ENCODE peak calls at places on chromosomes 11 and 22, in seven cellular contexts. One of them, this sample, is unnamed.

GRCh38 chr11:131612576-131612975 is 242.2 kb downstream of the NTM start:
- DNase-seq in brain microvascular endothelial cell: no peak
- DNase-seq in esophagus muscularis mucosa: no peak
- DNase-seq in OCI-LY7: no peak
- DNase-seq in choroid plexus epithelial cell: no peak
- DNase-seq in coronary artery: no peak
- DNase-seq in right lobe of liver: no peak
- DNase-seq in this sample: no peak

GRCh38 chr22:23742505-23743264 is 8.2 kb downstream of the ZNF70 start:
- DNase-seq in brain microvascular endothelial cell: no peak
- DNase-seq in esophagus muscularis mucosa: no peak
- DNase-seq in OCI-LY7: no peak
- DNase-seq in choroid plexus epithelial cell: no peak
- DNase-seq in coronary artery: no peak
- DNase-seq in right lobe of liver: no peak
- DNase-seq in this sample: no peak

GRCh38 chr11:75611823-75612222 is 49.8 kb downstream of the SERPINH1 start:
- DNase-seq in brain microvascular endothelial cell: no peak
- DNase-seq in esophagus muscularis mucosa: no peak
- DNase-seq in OCI-LY7: no peak
- DNase-seq in choroid plexus epithelial cell: no peak
- DNase-seq in coronary artery: no peak
- DNase-seq in right lobe of liver: no peak
- DNase-seq in this sample: no peak

GRCh38 chr11:36657610-36658225 is 59.7 kb upstream of the RAG2 start:
- DNase-seq in brain microvascular endothelial cell: no peak
- DNase-seq in esophagus muscularis mucosa: no peak
- DNase-seq in OCI-LY7: no peak
- DNase-seq in choroid plexus epithelial cell: peak
- DNase-seq in coronary artery: no peak
- DNase-seq in right lobe of liver: no peak
- DNase-seq in this sample: no peak

GRCh38 chr22:22857607-22858558 is 29.7 kb upstream of the IGLL5 start:
- DNase-seq in brain microvascular endothelial cell: no peak
- DNase-seq in esophagus muscularis mucosa: peak
- DNase-seq in OCI-LY7: peak
- DNase-seq in choroid plexus epithelial cell: no peak
- DNase-seq in coronary artery: no peak
- DNase-seq in right lobe of liver: no peak
- DNase-seq in this sample: no peak

GRCh38 chr11:108733479-108734116 is 68.7 kb downstream of the DDX10 start:
- DNase-seq in brain microvascular endothelial cell: peak
- DNase-seq in esophagus muscularis mucosa: no peak
- DNase-seq in OCI-LY7: no peak
- DNase-seq in choroid plexus epithelial cell: peak
- DNase-seq in coronary artery: no peak
- DNase-seq in right lobe of liver: no peak
- DNase-seq in this sample: peak

GRCh38 chr11:106021181-106021966 is 666 bp downstream of the MSANTD4 start:
- DNase-seq in brain microvascular endothelial cell: no peak
- DNase-seq in esophagus muscularis mucosa: no peak
- DNase-seq in OCI-LY7: peak
- DNase-seq in choroid plexus epithelial cell: peak
- DNase-seq in coronary artery: no peak
- DNase-seq in right lobe of liver: no peak
- DNase-seq in this sample: peak

GRCh38 chr22:48581821-48582469 is 1245.7 kb downstream of the BRD1 start:
- DNase-seq in brain microvascular endothelial cell: no peak
- DNase-seq in esophagus muscularis mucosa: no peak
- DNase-seq in OCI-LY7: no peak
- DNase-seq in choroid plexus epithelial cell: no peak
- DNase-seq in coronary artery: no peak
- DNase-seq in right lobe of liver: no peak
- DNase-seq in this sample: no peak

GRCh38 chr11:32267679-32268187 is 167.6 kb downstream of the WT1 start:
- DNase-seq in brain microvascular endothelial cell: no peak
- DNase-seq in esophagus muscularis mucosa: peak
- DNase-seq in OCI-LY7: no peak
- DNase-seq in choroid plexus epithelial cell: no peak
- DNase-seq in coronary artery: no peak
- DNase-seq in right lobe of liver: no peak
- DNase-seq in this sample: no peak

GRCh38 chr22:43147821-43148220 is 3.5 kb upstream of the TSPO start:
- DNase-seq in brain microvascular endothelial cell: no peak
- DNase-seq in esophagus muscularis mucosa: no peak
- DNase-seq in OCI-LY7: peak
- DNase-seq in choroid plexus epithelial cell: no peak
- DNase-seq in coronary artery: no peak
- DNase-seq in right lobe of liver: no peak
- DNase-seq in this sample: no peak
- H3K4me3 ChIP-seq in brain microvascular endothelial cell: no peak
- H3K4me3 ChIP-seq in esophagus muscularis mucosa: no peak
- H3K4me3 ChIP-seq in OCI-LY7: peak
- H3K4me3 ChIP-seq in choroid plexus epithelial cell: no peak
- H3K4me3 ChIP-seq in coronary artery: no peak
- H3K4me3 ChIP-seq in right lobe of liver: no peak
- H3K4me3 ChIP-seq in this sample: no peak

GRCh38 chr22:50292643-50293440 is 14.6 kb downstream of the PLXNB2 start:
- DNase-seq in brain microvascular endothelial cell: no peak
- DNase-seq in esophagus muscularis mucosa: no peak
- DNase-seq in OCI-LY7: peak
- DNase-seq in choroid plexus epithelial cell: no peak
- DNase-seq in coronary artery: no peak
- DNase-seq in right lobe of liver: no peak
- DNase-seq in this sample: no peak

GRCh38 chr22:50297510-50298265 is 9.8 kb downstream of the PLXNB2 start:
- DNase-seq in brain microvascular endothelial cell: no peak
- DNase-seq in esophagus muscularis mucosa: no peak
- DNase-seq in OCI-LY7: no peak
- DNase-seq in choroid plexus epithelial cell: no peak
- DNase-seq in coronary artery: no peak
- DNase-seq in right lobe of liver: no peak
- DNase-seq in this sample: no peak

GRCh38 chr22:50296658-50297490 is 10.6 kb downstream of the PLXNB2 start:
- DNase-seq in brain microvascular endothelial cell: no peak
- DNase-seq in esophagus muscularis mucosa: no peak
- DNase-seq in OCI-LY7: no peak
- DNase-seq in choroid plexus epithelial cell: no peak
- DNase-seq in coronary artery: no peak
- DNase-seq in right lobe of liver: peak
- DNase-seq in this sample: no peak

GRCh38 chr22:50293441-50294318 is 13.8 kb downstream of the PLXNB2 start:
- DNase-seq in brain microvascular endothelial cell: peak
- DNase-seq in esophagus muscularis mucosa: no peak
- DNase-seq in OCI-LY7: peak
- DNase-seq in choroid plexus epithelial cell: peak
- DNase-seq in coronary artery: peak
- DNase-seq in right lobe of liver: peak
- DNase-seq in this sample: peak

GRCh38 chr22:50294319-50294656 is 13.2 kb downstream of the PLXNB2 start:
- DNase-seq in brain microvascular endothelial cell: no peak
- DNase-seq in esophagus muscularis mucosa: no peak
- DNase-seq in OCI-LY7: no peak
- DNase-seq in choroid plexus epithelial cell: no peak
- DNase-seq in coronary artery: no peak
- DNase-seq in right lobe of liver: no peak
- DNase-seq in this sample: no peak
- H3K4me3 ChIP-seq in brain microvascular endothelial cell: no peak
- H3K4me3 ChIP-seq in esophagus muscularis mucosa: no peak
- H3K4me3 ChIP-seq in OCI-LY7: peak
- H3K4me3 ChIP-seq in choroid plexus epithelial cell: no peak
- H3K4me3 ChIP-seq in coronary artery: peak
- H3K4me3 ChIP-seq in right lobe of liver: peak
- H3K4me3 ChIP-seq in this sample: no peak

DNA sequence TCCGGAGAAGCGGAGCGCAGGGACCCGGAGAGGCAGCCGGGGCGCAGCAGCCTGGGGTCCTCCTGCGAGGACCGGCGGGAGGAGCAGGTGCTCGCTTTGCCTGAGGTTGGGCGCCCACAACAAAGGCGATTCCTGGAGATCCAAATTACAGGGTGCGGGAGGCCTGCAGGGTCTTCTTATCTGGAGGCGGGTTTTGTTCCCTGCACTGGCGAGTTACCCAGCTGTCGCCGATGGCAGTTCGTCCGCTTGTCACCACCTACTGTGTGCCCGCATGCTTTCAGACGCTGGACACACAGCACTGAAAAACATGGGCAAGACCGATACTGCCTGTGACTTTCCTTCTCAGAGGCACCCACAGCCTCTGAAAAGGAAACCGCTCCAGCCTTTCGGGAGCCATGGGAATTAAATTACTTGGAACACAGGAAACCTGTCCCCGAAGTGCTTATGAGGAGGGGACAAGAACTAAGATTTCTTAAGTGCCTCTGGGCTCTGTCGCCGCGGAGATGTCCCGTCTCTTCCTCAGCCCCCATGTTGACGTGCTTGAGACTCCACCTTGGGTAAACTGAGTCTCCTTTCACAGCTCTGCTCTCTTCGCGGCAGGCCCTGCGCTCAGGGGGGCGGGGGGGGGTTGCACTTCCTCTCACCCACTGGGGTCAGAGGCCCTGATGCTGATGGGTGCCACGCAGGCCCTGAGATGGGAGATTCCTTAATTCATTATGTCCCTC is 1.3 kb upstream of the ZFTA start:
- DNase-seq in brain microvascular endothelial cell: no peak
- DNase-seq in esophagus muscularis mucosa: no peak
- DNase-seq in OCI-LY7: no peak
- DNase-seq in choroid plexus epithelial cell: peak
- DNase-seq in coronary artery: peak
- DNase-seq in right lobe of liver: no peak
- DNase-seq in this sample: no peak
- H3K4me3 ChIP-seq in brain microvascular endothelial cell: peak
- H3K4me3 ChIP-seq in esophagus muscularis mucosa: peak
- H3K4me3 ChIP-seq in OCI-LY7: peak
- H3K4me3 ChIP-seq in choroid plexus epithelial cell: peak
- H3K4me3 ChIP-seq in coronary artery: peak
- H3K4me3 ChIP-seq in right lobe of liver: peak
- H3K4me3 ChIP-seq in this sample: peak

GRCh38 chr22:30821381-30821780 is 126.7 kb downstream of the OSBP2 start:
- DNase-seq in brain microvascular endothelial cell: no peak
- DNase-seq in esophagus muscularis mucosa: no peak
- DNase-seq in OCI-LY7: no peak
- DNase-seq in choroid plexus epithelial cell: no peak
- DNase-seq in coronary artery: peak
- DNase-seq in right lobe of liver: no peak
- DNase-seq in this sample: no peak

GRCh38 chr22:30824096-30824495 is 129.4 kb downstream of the OSBP2 start:
- DNase-seq in brain microvascular endothelial cell: no peak
- DNase-seq in esophagus muscularis mucosa: no peak
- DNase-seq in OCI-LY7: no peak
- DNase-seq in choroid plexus epithelial cell: no peak
- DNase-seq in coronary artery: peak
- DNase-seq in right lobe of liver: no peak
- DNase-seq in this sample: no peak

GRCh38 chr22:30823015-30823370 is 128.3 kb downstream of the OSBP2 start:
- DNase-seq in brain microvascular endothelial cell: peak
- DNase-seq in esophagus muscularis mucosa: no peak
- DNase-seq in OCI-LY7: no peak
- DNase-seq in choroid plexus epithelial cell: peak
- DNase-seq in coronary artery: peak
- DNase-seq in right lobe of liver: no peak
- DNase-seq in this sample: no peak

GRCh38 chr22:30821863-30822215 is 127.2 kb downstream of the OSBP2 start:
- DNase-seq in brain microvascular endothelial cell: no peak
- DNase-seq in esophagus muscularis mucosa: no peak
- DNase-seq in OCI-LY7: no peak
- DNase-seq in choroid plexus epithelial cell: no peak
- DNase-seq in coronary artery: peak
- DNase-seq in right lobe of liver: no peak
- DNase-seq in this sample: no peak

GRCh38 chr22:30822216-30823014 is 127.7 kb downstream of the OSBP2 start:
- DNase-seq in brain microvascular endothelial cell: no peak
- DNase-seq in esophagus muscularis mucosa: no peak
- DNase-seq in OCI-LY7: no peak
- DNase-seq in choroid plexus epithelial cell: no peak
- DNase-seq in coronary artery: peak
- DNase-seq in right lobe of liver: no peak
- DNase-seq in this sample: no peak
- H3K4me3 ChIP-seq in brain microvascular endothelial cell: peak
- H3K4me3 ChIP-seq in esophagus muscularis mucosa: peak
- H3K4me3 ChIP-seq in OCI-LY7: no peak
- H3K4me3 ChIP-seq in choroid plexus epithelial cell: peak
- H3K4me3 ChIP-seq in coronary artery: peak
- H3K4me3 ChIP-seq in right lobe of liver: peak
- H3K4me3 ChIP-seq in this sample: peak

GRCh38 chr11:73274722-73275380 is 2.7 kb downstream of the P2RY6 start:
- DNase-seq in brain microvascular endothelial cell: no peak
- DNase-seq in esophagus muscularis mucosa: no peak
- DNase-seq in OCI-LY7: no peak
- DNase-seq in choroid plexus epithelial cell: no peak
- DNase-seq in coronary artery: peak
- DNase-seq in right lobe of liver: peak
- DNase-seq in this sample: no peak

GRCh38 chr11:73273246-73273890 is 1.2 kb downstream of the P2RY6 start:
- DNase-seq in brain microvascular endothelial cell: no peak
- DNase-seq in esophagus muscularis mucosa: no peak
- DNase-seq in OCI-LY7: no peak
- DNase-seq in choroid plexus epithelial cell: no peak
- DNase-seq in coronary artery: peak
- DNase-seq in right lobe of liver: no peak
- DNase-seq in this sample: no peak

GRCh38 chr11:73271936-73272679 is at the start of gene P2RY6:
- DNase-seq in brain microvascular endothelial cell: no peak
- DNase-seq in esophagus muscularis mucosa: no peak
- DNase-seq in OCI-LY7: no peak
- DNase-seq in choroid plexus epithelial cell: peak
- DNase-seq in coronary artery: peak
- DNase-seq in right lobe of liver: no peak
- DNase-seq in this sample: peak

GRCh38 chr11:73270855-73271477 is 1.2 kb upstream of the P2RY6 start:
- DNase-seq in brain microvascular endothelial cell: no peak
- DNase-seq in esophagus muscularis mucosa: no peak
- DNase-seq in OCI-LY7: no peak
- DNase-seq in choroid plexus epithelial cell: no peak
- DNase-seq in coronary artery: peak
- DNase-seq in right lobe of liver: no peak
- DNase-seq in this sample: no peak

GRCh38 chr11:73272680-73273038 is 521 bp downstream of the P2RY6 start:
- DNase-seq in brain microvascular endothelial cell: no peak
- DNase-seq in esophagus muscularis mucosa: no peak
- DNase-seq in OCI-LY7: no peak
- DNase-seq in choroid plexus epithelial cell: no peak
- DNase-seq in coronary artery: no peak
- DNase-seq in right lobe of liver: no peak
- DNase-seq in this sample: no peak
- H3K4me3 ChIP-seq in brain microvascular endothelial cell: no peak
- H3K4me3 ChIP-seq in esophagus muscularis mucosa: peak
- H3K4me3 ChIP-seq in OCI-LY7: no peak
- H3K4me3 ChIP-seq in choroid plexus epithelial cell: no peak
- H3K4me3 ChIP-seq in coronary artery: peak
- H3K4me3 ChIP-seq in right lobe of liver: no peak
- H3K4me3 ChIP-seq in this sample: no peak

This sample was measured in fibroblast of villous mesenchyme.